ENCODE peak calls at places on chromosomes 1 and 21, in nine cellular contexts. X is T-cell; L is stimulated activated CD4-positive, alpha-beta T cell treated with anti-CD3 and anti-CD28 coated beads, Interleukin-2, amount 100 ng/mL, for 24 hours; S is HEK293T; G is astrocyte of the hippocampus; W is CD8-positive, alpha-beta T cell; Y is body of pancreas; V is iris pigment epithelial cell; D is renal cortical epithelial cell. M is an unnamed sample.

GRCh38 chr1:6757719-6758435 is 27.4 kb upstream of the CAMTA1 start:
- DNase-seq in X (no peak), L (no peak), S (no peak), G (no peak), W (no peak), Y (no peak), V (no peak), D (no peak), M (no peak)

GRCh38 chr1:236066828-236067386 is 2.0 kb upstream of the NID1 start:
- DNase-seq in X (peak; percentile 59), L (peak; percentile 65), S (no peak), G (no peak), W (peak; percentile 52), Y (peak; percentile 17), V (no peak), D (no peak), M (no peak)

GRCh38 chr21:28337319-28337718 is 655.4 kb downstream of the LTN1 start:
- DNase-seq in X (no peak), L (no peak), S (no peak), G (peak; percentile 28), W (no peak), Y (no peak), V (peak; percentile 59), D (peak; percentile 80), M (peak; percentile 26)

GRCh38 chr1:178134061-178134460 is 40.2 kb downstream of the RASAL2 start:
- DNase-seq in X (no peak), L (no peak), S (no peak), G (peak; percentile 41), W (no peak), Y (no peak), V (peak; percentile 87), D (peak; percentile 88), M (peak; percentile 37)

GRCh38 chr1:57088689-57089088 is 122.9 kb upstream of the C8B start:
- DNase-seq in X (no peak), L (no peak), S (no peak), G (no peak), W (no peak), Y (no peak), V (no peak), D (no peak), M (no peak)

GRCh38 chr1:151327903-151328674 is 873 bp upstream of the PI4KB start:
- DNase-seq in X (no peak), L (no peak), S (peak; percentile 34), G (no peak), W (no peak), Y (peak; percentile 35), V (no peak), D (no peak), M (no peak)

GRCh38 chr1:153540394-153541361 is at the start of gene S100A5:
- DNase-seq in X (peak; percentile 36), L (peak; percentile 52), S (no peak), G (no peak), W (peak; percentile 44), Y (no peak), V (no peak), D (peak; percentile 86), M (no peak)

GRCh38 chr21:37784591-37785318 is 131.5 kb downstream of the KCNJ6 start:
- DNase-seq in X (no peak), L (no peak), S (no peak), G (no peak), W (no peak), Y (no peak), V (no peak), D (no peak), M (no peak)

M was measured in Caki2.